ENCODE peak calls at places on chromosomes 5 and 9, in four cellular contexts. One of them, this sample, is unnamed. For H3K9me3, the result is how much of the 10 kb centered on the place peaks cover.

GRCh38 chr9:128323192-128323730 is 622 bp downstream of the COQ4 start:
- DNase-seq in thoracic aorta: no peak
- DNase-seq in AG04450: no peak
- DNase-seq in aorta: no peak
- DNase-seq in this sample: no peak

GRCh38 chr5:78958672-78959410 is 26.3 kb downstream of the ARSB start:
- DNase-seq in thoracic aorta: no peak
- DNase-seq in AG04450: no peak
- DNase-seq in aorta: no peak
- DNase-seq in this sample: peak

GRCh38 chr5:43874772-43875171 is 271.8 kb downstream of the NNT start:
- DNase-seq in thoracic aorta: no peak
- DNase-seq in AG04450: peak
- DNase-seq in aorta: no peak
- DNase-seq in this sample: no peak

GRCh38 chr5:28281381-28281780 is 1243.0 kb upstream of the CDH9 start:
- DNase-seq in thoracic aorta: no peak
- DNase-seq in AG04450: no peak
- DNase-seq in aorta: no peak
- DNase-seq in this sample: no peak

GRCh38 chr5:69414885-69415583 is at the start of gene MARVELD2:
- DNase-seq in thoracic aorta: no peak
- DNase-seq in AG04450: no peak
- DNase-seq in aorta: peak
- DNase-seq in this sample: peak

GRCh38 chr5:133861161-133861737 is 107.2 kb downstream of the C5orf15 start:
- DNase-seq in thoracic aorta: no peak
- DNase-seq in AG04450: no peak
- DNase-seq in aorta: peak
- DNase-seq in this sample: no peak

GRCh38 chr5:173800340-173800739 is 87.8 kb upstream of the CPEB4 start:
- DNase-seq in thoracic aorta: no peak
- DNase-seq in AG04450: no peak
- DNase-seq in aorta: no peak
- DNase-seq in this sample: no peak

GRCh38 chr5:66848749-66849641 is 252.8 kb downstream of the MAST4 start:
- DNase-seq in thoracic aorta: no peak
- DNase-seq in AG04450: peak
- DNase-seq in aorta: no peak
- DNase-seq in this sample: no peak

GRCh38 chr9:79256691-79257213 is 315.0 kb upstream of the TLE4 start:
- DNase-seq in thoracic aorta: no peak
- DNase-seq in AG04450: no peak
- DNase-seq in aorta: no peak
- DNase-seq in this sample: no peak

GRCh38 chr9:32776201-32776600 is 7.1 kb upstream of the TMEM215 start:
- DNase-seq in thoracic aorta: no peak
- DNase-seq in AG04450: no peak
- DNase-seq in aorta: no peak
- DNase-seq in this sample: no peak

GRCh38 chr5:35012796-35013195 is 35.0 kb downstream of the AGXT2 start:
- DNase-seq in thoracic aorta: no peak
- DNase-seq in AG04450: no peak
- DNase-seq in aorta: no peak
- DNase-seq in this sample: no peak

GRCh38 chr9:131397100-131397790 is 3.4 kb downstream of the PRRC2B start:
- DNase-seq in thoracic aorta: no peak
- DNase-seq in AG04450: no peak
- DNase-seq in aorta: no peak
- DNase-seq in this sample: peak

GRCh38 chr5:132213666-132214065 is 14.0 kb downstream of the P4HA2 start:
- DNase-seq in thoracic aorta: no peak
- DNase-seq in AG04450: no peak
- DNase-seq in aorta: peak
- DNase-seq in this sample: no peak

GRCh38 chr9:14766299-14766698 is 43.8 kb upstream of the CER1 start:
- DNase-seq in thoracic aorta: no peak
- DNase-seq in AG04450: no peak
- DNase-seq in aorta: no peak
- DNase-seq in this sample: no peak

GRCh38 chr9:94922691-94923107 is 196.2 kb downstream of the AOPEP start:
- DNase-seq in thoracic aorta: no peak
- DNase-seq in AG04450: no peak
- DNase-seq in aorta: no peak
- DNase-seq in this sample: no peak

GRCh38 chr9:132056717-132057429 is 22.8 kb downstream of the MED27 start:
- DNase-seq in thoracic aorta: no peak
- DNase-seq in AG04450: no peak
- DNase-seq in aorta: no peak
- DNase-seq in this sample: no peak

GRCh38 chr9:90296539-90296938 is 346.1 kb downstream of the DIRAS2 start:
- DNase-seq in thoracic aorta: no peak
- DNase-seq in AG04450: no peak
- DNase-seq in aorta: no peak
- DNase-seq in this sample: no peak

GRCh38 chr5:64417390-64417789 is 88.4 kb upstream of the RGS7BP start:
- DNase-seq in thoracic aorta: no peak
- DNase-seq in AG04450: no peak
- DNase-seq in aorta: no peak
- DNase-seq in this sample: no peak

GRCh38 chr5:108842260-108842659 is 94.6 kb downstream of the FER start:
- DNase-seq in thoracic aorta: no peak
- DNase-seq in AG04450: no peak
- DNase-seq in aorta: no peak
- DNase-seq in this sample: no peak

GRCh38 chr5:133944263-133945230 is 23.9 kb downstream of the C5orf15 start:
- DNase-seq in thoracic aorta: no peak
- DNase-seq in AG04450: no peak
- DNase-seq in aorta: no peak
- DNase-seq in this sample: peak

GRCh38 chr9:104177003-104177611 is 83.0 kb downstream of the SMC2 start:
- DNase-seq in thoracic aorta: no peak
- DNase-seq in AG04450: no peak
- DNase-seq in aorta: no peak
- DNase-seq in this sample: no peak

GRCh38 chr9:126301985-126302603 is 24.5 kb upstream of the MVB12B start:
- DNase-seq in thoracic aorta: no peak
- DNase-seq in AG04450: peak
- DNase-seq in aorta: no peak
- DNase-seq in this sample: peak

GRCh38 chr5:173973614-173973969 is 15.4 kb upstream of the C5orf47 start:
- DNase-seq in thoracic aorta: no peak
- DNase-seq in AG04450: no peak
- DNase-seq in aorta: no peak
- DNase-seq in this sample: peak

GRCh38 chr5:83957188-83957587 is 236.5 kb upstream of the HAPLN1 start:
- DNase-seq in thoracic aorta: no peak
- DNase-seq in AG04450: no peak
- DNase-seq in aorta: no peak
- DNase-seq in this sample: no peak

GRCh38 chr9:99299214-99300102 is 77.4 kb downstream of the SEC61B start:
- DNase-seq in thoracic aorta: no peak
- DNase-seq in AG04450: peak
- DNase-seq in aorta: no peak
- DNase-seq in this sample: no peak

GRCh38 chr5:56589486-56589870 is 225.9 kb upstream of the MAP3K1 start:
- DNase-seq in thoracic aorta: no peak
- DNase-seq in AG04450: no peak
- DNase-seq in aorta: no peak
- DNase-seq in this sample: peak

GRCh38 chr5:51433052-51433710 is 49.9 kb downstream of the ISL1 start:
- DNase-seq in thoracic aorta: no peak
- DNase-seq in AG04450: no peak
- DNase-seq in aorta: no peak
- DNase-seq in this sample: no peak

GRCh38 chr5:87268126-87268969 is 665 bp downstream of the RASA1 start:
- DNase-seq in thoracic aorta: peak
- DNase-seq in AG04450: peak
- DNase-seq in aorta: peak
- DNase-seq in this sample: peak

GRCh38 chr9:121725008-121725795 is 73.8 kb downstream of the DAB2IP start:
- DNase-seq in thoracic aorta: peak
- DNase-seq in AG04450: peak
- DNase-seq in aorta: peak
- DNase-seq in this sample: no peak

GRCh38 chr5:136249678-136250266 is 56.8 kb upstream of the SMIM32 start:
- DNase-seq in thoracic aorta: no peak
- DNase-seq in AG04450: peak
- DNase-seq in aorta: peak
- DNase-seq in this sample: peak

GRCh38 chr9:124835026-124835501 is 18.2 kb upstream of the WDR38 start:
- DNase-seq in thoracic aorta: no peak
- DNase-seq in AG04450: peak
- DNase-seq in aorta: no peak
- DNase-seq in this sample: no peak

GRCh38 chr5:57828221-57828620 is 345.6 kb upstream of the ACTBL2 start:
- DNase-seq in thoracic aorta: no peak
- DNase-seq in AG04450: no peak
- DNase-seq in aorta: no peak
- DNase-seq in this sample: no peak

GRCh38 chr9:109098221-109098959 is 21.4 kb downstream of the TMEM245 start:
- DNase-seq in thoracic aorta: no peak
- DNase-seq in AG04450: no peak
- DNase-seq in aorta: no peak
- DNase-seq in this sample: no peak

DNA sequence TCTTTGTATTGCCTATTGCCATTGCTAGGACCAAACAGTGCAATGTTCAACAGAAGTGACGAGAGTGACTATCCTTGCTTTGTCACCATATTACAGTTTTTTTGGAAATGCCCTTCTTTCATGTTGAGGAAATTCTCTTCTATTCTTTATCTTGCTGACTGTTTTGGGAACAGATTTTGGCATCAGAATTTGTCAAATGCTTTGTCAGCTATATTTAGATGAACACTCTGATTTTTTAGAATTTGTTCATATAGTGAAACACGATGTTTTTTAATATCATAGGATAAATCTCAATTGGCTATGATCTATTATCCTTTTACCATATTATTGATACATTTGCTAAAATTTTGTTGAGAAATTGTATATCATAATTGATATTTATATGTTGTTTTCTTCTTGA is 31.4 kb downstream of the FBN2 start:
- DNase-seq in thoracic aorta: no peak
- DNase-seq in AG04450: no peak
- DNase-seq in aorta: no peak
- DNase-seq in this sample: no peak
- H3K9me3 ChIP-seq in thoracic aorta: under half
- H3K9me3 ChIP-seq in AG04450: under half
- H3K9me3 ChIP-seq in aorta: under half
- H3K9me3 ChIP-seq in this sample: under half

GRCh38 chr5:12743582-12743981 is 839.3 kb upstream of the CTNND2 start:
- DNase-seq in thoracic aorta: no peak
- DNase-seq in AG04450: no peak
- DNase-seq in aorta: no peak
- DNase-seq in this sample: no peak
- H3K9me3 ChIP-seq in thoracic aorta: under half
- H3K9me3 ChIP-seq in AG04450: under half
- H3K9me3 ChIP-seq in aorta: under half
- H3K9me3 ChIP-seq in this sample: under half

DNA sequence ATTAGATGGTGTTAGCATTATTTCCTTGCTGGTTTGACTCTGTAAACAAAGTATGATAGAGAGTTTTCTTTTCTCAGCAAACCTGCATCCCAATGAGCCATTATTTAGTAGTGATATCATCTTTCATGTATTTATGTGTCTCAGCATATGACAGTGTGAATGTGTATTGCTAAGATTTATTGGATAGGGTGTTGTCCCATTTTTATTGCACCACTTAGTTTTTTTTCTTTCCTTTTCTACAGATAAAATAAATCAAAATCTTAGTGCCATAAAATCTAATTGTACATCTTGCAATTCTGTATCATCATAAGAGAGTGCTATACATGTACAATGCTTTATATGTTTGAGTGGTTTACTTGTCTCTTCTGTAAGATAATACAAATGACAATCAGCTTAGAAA is 149.3 kb upstream of the CYLC2 start:
- DNase-seq in thoracic aorta: no peak
- DNase-seq in AG04450: no peak
- DNase-seq in aorta: no peak
- DNase-seq in this sample: no peak
- H3K9me3 ChIP-seq in thoracic aorta: under half
- H3K9me3 ChIP-seq in AG04450: under half
- H3K9me3 ChIP-seq in aorta: under half
- H3K9me3 ChIP-seq in this sample: under half

GRCh38 chr9:102728946-102729345 is 266.2 kb upstream of the CYLC2 start:
- DNase-seq in thoracic aorta: no peak
- DNase-seq in AG04450: no peak
- DNase-seq in aorta: no peak
- DNase-seq in this sample: no peak
- H3K9me3 ChIP-seq in thoracic aorta: under half
- H3K9me3 ChIP-seq in AG04450: under half
- H3K9me3 ChIP-seq in aorta: under half
- H3K9me3 ChIP-seq in this sample: under half

DNA sequence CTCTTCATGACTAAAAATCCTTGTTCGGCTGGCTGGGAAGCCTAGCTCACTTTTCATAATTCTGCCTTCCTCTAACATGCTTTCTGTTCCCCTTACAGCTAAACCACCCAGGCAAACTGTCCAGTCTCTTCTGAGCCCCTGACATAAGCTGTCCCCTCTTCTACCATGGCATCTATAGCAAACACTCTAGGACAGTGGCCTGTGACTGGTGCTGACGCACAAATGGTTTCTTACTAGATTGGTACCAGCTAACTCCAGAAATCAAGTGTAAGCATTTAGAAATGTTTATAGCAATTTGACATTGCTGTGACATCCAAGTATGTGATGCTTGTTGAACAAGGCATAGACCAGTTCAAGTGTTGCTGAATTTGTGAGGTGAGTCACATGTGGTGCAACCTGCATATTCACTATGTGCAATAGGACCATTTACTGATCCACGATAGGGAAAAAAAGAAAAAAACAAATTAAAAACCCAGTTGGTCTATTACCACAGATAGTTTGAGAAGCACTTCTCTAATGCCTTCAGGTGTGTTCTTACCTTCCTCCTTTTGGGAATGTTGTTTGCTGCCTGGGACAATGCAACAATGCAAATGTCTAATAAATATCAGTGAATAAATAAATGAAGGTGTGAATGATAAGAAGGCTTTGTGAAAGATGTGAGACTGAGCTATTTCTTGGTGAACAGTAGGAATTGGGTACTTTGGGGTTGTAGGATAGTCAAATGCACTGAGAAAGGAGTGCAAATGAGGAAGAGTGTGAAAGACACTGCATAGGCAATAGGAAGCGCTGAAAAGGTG is 22.4 kb downstream of the ELOVL7 start:
- DNase-seq in thoracic aorta: no peak
- DNase-seq in AG04450: no peak
- DNase-seq in aorta: no peak
- DNase-seq in this sample: no peak
- H3K9me3 ChIP-seq in thoracic aorta: under half
- H3K9me3 ChIP-seq in AG04450: under half
- H3K9me3 ChIP-seq in aorta: under half
- H3K9me3 ChIP-seq in this sample: under half

GRCh38 chr5:158519433-158520025 is 580.2 kb downstream of the EBF1 start:
- DNase-seq in thoracic aorta: no peak
- DNase-seq in AG04450: no peak
- DNase-seq in aorta: no peak
- DNase-seq in this sample: no peak
- H3K9me3 ChIP-seq in thoracic aorta: under half
- H3K9me3 ChIP-seq in AG04450: under half
- H3K9me3 ChIP-seq in aorta: under half
- H3K9me3 ChIP-seq in this sample: under half

This sample was measured in Caco-2.